ENCODE peak calls at places on chromosomes 5 and 9, in seven cellular contexts. V, H, D, U, Z, P and L are unnamed samples.

GRCh38 chr5:42840279-42840678 is 28.6 kb upstream of the SELENOP start:
- DNase-seq in V (peak; percentile 55), H (no peak), D (no peak), U (peak; percentile 57), Z (peak; percentile 18), P (no peak), L (no peak)

GRCh38 chr5:91098581-91098980 is 284.5 kb downstream of the ARRDC3 start:
- DNase-seq in V (peak; percentile 9), H (no peak), D (no peak), U (no peak), Z (no peak), P (no peak), L (no peak)

GRCh38 chr9:114606597-114607207 is 4.4 kb upstream of the TMEM268 start:
- DNase-seq in V (peak; percentile 68), H (no peak), D (no peak), U (no peak), Z (no peak), P (no peak), L (no peak)

GRCh38 chr9:5184776-5185175 is 663 bp downstream of the INSL6 start:
- DNase-seq in V (no peak), H (no peak), D (no peak), U (no peak), Z (no peak), P (no peak), L (no peak)

GRCh38 chr9:127838375-127839078 is 15.9 kb downstream of the ENG start:
- DNase-seq in V (peak; percentile 97), H (no peak), D (no peak), U (peak; percentile 71), Z (no peak), P (no peak), L (no peak)

GRCh38 chr5:76477576-76477975 is 74.5 kb downstream of the IQGAP2 start:
- DNase-seq in V (no peak), H (no peak), D (no peak), U (no peak), Z (no peak), P (no peak), L (no peak)

GRCh38 chr5:56815657-56816545 is 552 bp downstream of the MAP3K1 start:
- DNase-seq in V (peak; percentile 64), H (no peak), D (peak; percentile 58), U (peak; percentile 70), Z (no peak), P (peak; percentile 54), L (peak; percentile 43)

GRCh38 chr5:81397169-81397568 is 3.2 kb upstream of the ACOT12 start:
- DNase-seq in V (peak; percentile 68), H (no peak), D (no peak), U (no peak), Z (no peak), P (no peak), L (no peak)

GRCh38 chr5:83058718-83059117 is 18.5 kb downstream of the TMEM167A start:
- DNase-seq in V (no peak), H (no peak), D (no peak), U (no peak), Z (no peak), P (no peak), L (no peak)

GRCh38 chr5:145937432-145938250 is 1.3 kb downstream of the SH3RF2 start:
- DNase-seq in V (peak; percentile 28), H (no peak), D (no peak), U (peak; percentile 69), Z (no peak), P (no peak), L (no peak)

GRCh38 chr5:116420540-116420939 is 154.1 kb downstream of the SEMA6A start:
- DNase-seq in V (no peak), H (no peak), D (no peak), U (no peak), Z (no peak), P (no peak), L (no peak)

GRCh38 chr5:12910611-12911010 is 1006.4 kb upstream of the CTNND2 start:
- DNase-seq in V (no peak), H (no peak), D (no peak), U (no peak), Z (no peak), P (no peak), L (no peak)